ENCODE peak calls at places on chromosomes 13 and 19, in four cellular contexts. Y is GM03348, X is NCI-H69, E is hippocampal formation. L is an unnamed sample.

GRCh38 chr13:35485451-35485850 is 9.0 kb upstream of the MAB21L1 start:
- DNase-seq in Y (no peak), X (peak), E (no peak), L (no peak)

GRCh38 chr13:105474983-105475382 is 1060.5 kb downstream of the EFNB2 start:
- DNase-seq in Y (no peak), X (no peak), E (no peak), L (no peak)

GRCh38 chr13:53237696-53238095 is 209.1 kb downstream of the OLFM4 start:
- DNase-seq in Y (no peak), X (no peak), E (no peak), L (no peak)

GRCh38 chr13:63304497-63304896 is 1888.8 kb upstream of the PCDH20 start:
- DNase-seq in Y (no peak), X (peak), E (no peak), L (no peak)

GRCh38 chr13:26628706-26629105 is 71.2 kb downstream of the WASF3 start:
- DNase-seq in Y (peak), X (peak), E (no peak), L (no peak)

GRCh38 chr19:33196446-33197193 is 2.5 kb downstream of the LRP3 start:
- DNase-seq in Y (no peak), X (no peak), E (no peak), L (no peak)

GRCh38 chr19:493391-494170 is 2.7 kb upstream of the MADCAM1 start:
- DNase-seq in Y (no peak), X (no peak), E (no peak), L (no peak)

GRCh38 chr19:19417618-19418270 is 12.3 kb downstream of the GATAD2A start:
- DNase-seq in Y (no peak), X (no peak), E (no peak), L (no peak)

GRCh38 chr13:71577127-71577526 is 289.9 kb downstream of the DACH1 start:
- DNase-seq in Y (no peak), X (no peak), E (no peak), L (no peak)

GRCh38 chr19:1467228-1467511 is 11.8 kb downstream of the C19orf25 start:
- DNase-seq in Y (no peak), X (no peak), E (no peak), L (no peak)

GRCh38 chr13:66803013-66803739 is 427.0 kb downstream of the PCDH9 start:
- DNase-seq in Y (no peak), X (peak), E (no peak), L (no peak)

GRCh38 chr19:57465680-57466381 is 8.9 kb upstream of the VN1R1 start:
- DNase-seq in Y (no peak), X (peak), E (no peak), L (no peak)

GRCh38 chr13:48531416-48532145 is 1.3 kb downstream of the RCBTB2 start:
- DNase-seq in Y (peak), X (peak), E (no peak), L (no peak)

GRCh38 chr13:84360843-84361242 is 478.6 kb upstream of the SLITRK1 start:
- DNase-seq in Y (no peak), X (no peak), E (no peak), L (no peak)

GRCh38 chr19:19444694-19445155 is 39.2 kb downstream of the GATAD2A start:
- DNase-seq in Y (peak), X (no peak), E (no peak), L (no peak)

GRCh38 chr13:99546878-99547277 is 45.6 kb downstream of the TM9SF2 start:
- DNase-seq in Y (no peak), X (no peak), E (no peak), L (no peak)

GRCh38 chr19:4575267-4575793 is 15.8 kb upstream of the SEMA6B start:
- DNase-seq in Y (peak), X (peak), E (no peak), L (no peak)

GRCh38 chr19:1862424-1863307 is 713 bp downstream of the KLF16 start:
- DNase-seq in Y (peak), X (peak), E (no peak), L (no peak)

GRCh38 chr19:45515081-45515624 is 7.9 kb downstream of the VASP start:
- DNase-seq in Y (no peak), X (no peak), E (peak), L (no peak)

GRCh38 chr13:50892162-50892944 is 17.2 kb upstream of the RNASEH2B start:
- DNase-seq in Y (no peak), X (no peak), E (no peak), L (no peak)

GRCh38 chr19:14440049-14440448 is 6.9 kb downstream of the PKN1 start:
- DNase-seq in Y (no peak), X (no peak), E (peak), L (peak)

GRCh38 chr13:111865826-111866225 is 201.1 kb upstream of the SOX1 start:
- DNase-seq in Y (no peak), X (no peak), E (no peak), L (peak)

GRCh38 chr19:10832659-10833296 is 3.2 kb downstream of the TMED1 start:
- DNase-seq in Y (no peak), X (no peak), E (no peak), L (no peak)

GRCh38 chr19:35248310-35249145 is at the start of gene LSR:
- DNase-seq in Y (no peak), X (peak), E (no peak), L (peak)

GRCh38 chr19:19385900-19386339 is 19.6 kb upstream of the GATAD2A start:
- DNase-seq in Y (no peak), X (peak), E (no peak), L (no peak)

GRCh38 chr13:67736646-67737420 is 506.7 kb upstream of the PCDH9 start:
- DNase-seq in Y (peak), X (peak), E (no peak), L (no peak)

GRCh38 chr19:2391118-2391725 is 31.2 kb downstream of the TMPRSS9 start:
- DNase-seq in Y (peak), X (peak), E (peak), L (no peak)

GRCh38 chr13:39810091-39810877 is 154.8 kb downstream of the COG6 start:
- DNase-seq in Y (no peak), X (no peak), E (no peak), L (no peak)

GRCh38 chr19:36142046-36142445 is 2.2 kb downstream of the CAPNS1 start:
- DNase-seq in Y (no peak), X (no peak), E (no peak), L (no peak)

GRCh38 chr19:7888145-7888825 is at the start of gene LRRC8E:
- DNase-seq in Y (peak), X (peak), E (no peak), L (no peak)